ENCODE peak calls at places on chromosomes 3 and 15, in nine cellular contexts. F, V, Y, K, B, U, L, Q and W are unnamed samples.

GRCh38 chr3:13416002-13416793 is 3.9 kb downstream of the NUP210 start:
- DNase-seq in L (no peak), K (no peak), U (peak; percentile 59), B (no peak), V (no peak), F (peak; percentile 25), Y (peak; percentile 15), Q (no peak), W (no peak)

GRCh38 chr3:56783644-56784451 is 17.9 kb downstream of the ARHGEF3 start:
- DNase-seq in L (peak; percentile 61), F (no peak), V (no peak), Y (peak; percentile 42), U (peak; percentile 67), Q (peak; percentile 86), B (no peak), K (no peak), W (peak; percentile 68)

GRCh38 chr15:85764304-85764633 is 30.5 kb downstream of the KLHL25 start:
- DNase-seq in B (no peak), Q (no peak), F (no peak), L (no peak), K (no peak), V (no peak), U (no peak), Y (no peak), W (no peak)

GRCh38 chr3:69082805-69083204 is 1.9 kb upstream of the ARL6IP5 start:
- DNase-seq in B (no peak), U (peak; percentile 87), F (no peak), K (no peak), Y (peak; percentile 42), Q (peak; percentile 60), L (peak; percentile 50), V (peak; percentile 49), W (peak; percentile 62)

GRCh38 chr3:31664031-31664430 is 131.3 kb downstream of the STT3B start:
- DNase-seq in K (no peak), U (no peak), B (no peak), Y (no peak), V (no peak), Q (no peak), L (no peak), F (no peak), W (no peak)

GRCh38 chr3:29373016-29373690 is 92.3 kb downstream of the RBMS3 start:
- DNase-seq in Q (no peak), K (no peak), V (no peak), B (no peak), U (no peak), F (no peak), Y (no peak), L (no peak), W (no peak)

GRCh38 chr3:46701211-46701939 is at the start of gene TMIE:
- DNase-seq in V (no peak), K (no peak), U (no peak), Y (no peak), F (no peak), Q (no peak), B (no peak), L (no peak), W (no peak)

GRCh38 chr3:195462308-195462610 is 19.4 kb upstream of the ACAP2 start:
- DNase-seq in Q (no peak), F (no peak), U (no peak), L (no peak), K (no peak), B (no peak), V (no peak), Y (no peak), W (no peak)

GRCh38 chr15:77497108-77497737 is 76.5 kb downstream of the HMG20A start:
- DNase-seq in U (no peak), B (peak; percentile 62), F (no peak), V (no peak), L (no peak), Q (no peak), K (peak; percentile 24), Y (no peak), W (no peak)

GRCh38 chr15:31366169-31366734 is 39.6 kb downstream of the KLF13 start:
- DNase-seq in U (no peak), B (no peak), V (no peak), Y (no peak), Q (no peak), F (no peak), K (peak; percentile 37), L (no peak), W (no peak)

GRCh38 chr3:1087066-1087555 is 5.7 kb upstream of the CNTN6 start:
- DNase-seq in B (peak; percentile 48), K (no peak), F (no peak), Y (no peak), Q (no peak), U (no peak), L (no peak), V (no peak), W (no peak)